ENCODE peak calls at places on chromosomes 13 and 19, in nine cellular contexts. One of them, this sample, is unnamed.

GRCh38 chr13:50644081-50644871 is 199.2 kb downstream of the DLEU7 start:
- DNase-seq in AG20443: no peak
- DNase-seq in uterus: no peak
- DNase-seq in fibroblast of lung: no peak
- DNase-seq in MV-4-11: no peak
- DNase-seq in GOT3: no peak
- DNase-seq in IMR-90: no peak
- DNase-seq in activated CD4-positive, CD25-positive, alpha-beta regulatory T cell treated with anti-CD3 and anti-CD28 coated beads, Interleukin-2, amount 50 U/mL, for 16 hours: no peak
- DNase-seq in PC-9: peak
- DNase-seq in this sample: no peak

GRCh38 chr13:73365240-73365639 is 306.4 kb downstream of the KLF5 start:
- DNase-seq in AG20443: no peak
- DNase-seq in uterus: no peak
- DNase-seq in fibroblast of lung: no peak
- DNase-seq in MV-4-11: no peak
- DNase-seq in GOT3: no peak
- DNase-seq in IMR-90: no peak
- DNase-seq in activated CD4-positive, CD25-positive, alpha-beta regulatory T cell treated with anti-CD3 and anti-CD28 coated beads, Interleukin-2, amount 50 U/mL, for 16 hours: no peak
- DNase-seq in PC-9: no peak
- DNase-seq in this sample: no peak

GRCh38 chr19:48458016-48458415 is 2.6 kb downstream of the KCNJ14 start:
- DNase-seq in AG20443: no peak
- DNase-seq in uterus: no peak
- DNase-seq in fibroblast of lung: no peak
- DNase-seq in MV-4-11: peak
- DNase-seq in GOT3: no peak
- DNase-seq in IMR-90: no peak
- DNase-seq in activated CD4-positive, CD25-positive, alpha-beta regulatory T cell treated with anti-CD3 and anti-CD28 coated beads, Interleukin-2, amount 50 U/mL, for 16 hours: no peak
- DNase-seq in PC-9: no peak
- DNase-seq in this sample: no peak

GRCh38 chr13:20658451-20658850 is 45.0 kb upstream of the IL17D start:
- DNase-seq in AG20443: no peak
- DNase-seq in uterus: no peak
- DNase-seq in fibroblast of lung: no peak
- DNase-seq in MV-4-11: no peak
- DNase-seq in GOT3: no peak
- DNase-seq in IMR-90: no peak
- DNase-seq in activated CD4-positive, CD25-positive, alpha-beta regulatory T cell treated with anti-CD3 and anti-CD28 coated beads, Interleukin-2, amount 50 U/mL, for 16 hours: no peak
- DNase-seq in PC-9: no peak
- DNase-seq in this sample: no peak

GRCh38 chr13:30865131-30866009 is 40.7 kb upstream of the MEDAG start:
- DNase-seq in AG20443: peak
- DNase-seq in uterus: peak
- DNase-seq in fibroblast of lung: peak
- DNase-seq in MV-4-11: peak
- DNase-seq in GOT3: peak
- DNase-seq in IMR-90: peak
- DNase-seq in activated CD4-positive, CD25-positive, alpha-beta regulatory T cell treated with anti-CD3 and anti-CD28 coated beads, Interleukin-2, amount 50 U/mL, for 16 hours: peak
- DNase-seq in PC-9: peak
- DNase-seq in this sample: peak

GRCh38 chr13:30829145-30829544 is 76.9 kb upstream of the MEDAG start:
- DNase-seq in AG20443: peak
- DNase-seq in uterus: no peak
- DNase-seq in fibroblast of lung: peak
- DNase-seq in MV-4-11: peak
- DNase-seq in GOT3: no peak
- DNase-seq in IMR-90: peak
- DNase-seq in activated CD4-positive, CD25-positive, alpha-beta regulatory T cell treated with anti-CD3 and anti-CD28 coated beads, Interleukin-2, amount 50 U/mL, for 16 hours: no peak
- DNase-seq in PC-9: peak
- DNase-seq in this sample: no peak

GRCh38 chr19:17505218-17505617 is 6.2 kb upstream of the PGLS start:
- DNase-seq in AG20443: no peak
- DNase-seq in uterus: no peak
- DNase-seq in fibroblast of lung: no peak
- DNase-seq in MV-4-11: no peak
- DNase-seq in GOT3: no peak
- DNase-seq in IMR-90: no peak
- DNase-seq in activated CD4-positive, CD25-positive, alpha-beta regulatory T cell treated with anti-CD3 and anti-CD28 coated beads, Interleukin-2, amount 50 U/mL, for 16 hours: no peak
- DNase-seq in PC-9: no peak
- DNase-seq in this sample: no peak

GRCh38 chr13:50529154-50529882 is 314.2 kb downstream of the DLEU7 start:
- DNase-seq in AG20443: peak
- DNase-seq in uterus: peak
- DNase-seq in fibroblast of lung: peak
- DNase-seq in MV-4-11: peak
- DNase-seq in GOT3: peak
- DNase-seq in IMR-90: peak
- DNase-seq in activated CD4-positive, CD25-positive, alpha-beta regulatory T cell treated with anti-CD3 and anti-CD28 coated beads, Interleukin-2, amount 50 U/mL, for 16 hours: no peak
- DNase-seq in PC-9: peak
- DNase-seq in this sample: peak

GRCh38 chr19:15248648-15249559 is 16.7 kb upstream of the EPHX3 start:
- DNase-seq in AG20443: peak
- DNase-seq in uterus: peak
- DNase-seq in fibroblast of lung: peak
- DNase-seq in MV-4-11: no peak
- DNase-seq in GOT3: peak
- DNase-seq in IMR-90: peak
- DNase-seq in activated CD4-positive, CD25-positive, alpha-beta regulatory T cell treated with anti-CD3 and anti-CD28 coated beads, Interleukin-2, amount 50 U/mL, for 16 hours: no peak
- DNase-seq in PC-9: peak
- DNase-seq in this sample: no peak

GRCh38 chr13:76643596-76643995 is 242.6 kb downstream of the KCTD12 start:
- DNase-seq in AG20443: no peak
- DNase-seq in uterus: no peak
- DNase-seq in fibroblast of lung: no peak
- DNase-seq in MV-4-11: no peak
- DNase-seq in GOT3: no peak
- DNase-seq in IMR-90: no peak
- DNase-seq in activated CD4-positive, CD25-positive, alpha-beta regulatory T cell treated with anti-CD3 and anti-CD28 coated beads, Interleukin-2, amount 50 U/mL, for 16 hours: no peak
- DNase-seq in PC-9: no peak
- DNase-seq in this sample: no peak

GRCh38 chr19:3695124-3695733 is 5.0 kb downstream of the PIP5K1C start:
- DNase-seq in AG20443: no peak
- DNase-seq in uterus: no peak
- DNase-seq in fibroblast of lung: no peak
- DNase-seq in MV-4-11: no peak
- DNase-seq in GOT3: no peak
- DNase-seq in IMR-90: no peak
- DNase-seq in activated CD4-positive, CD25-positive, alpha-beta regulatory T cell treated with anti-CD3 and anti-CD28 coated beads, Interleukin-2, amount 50 U/mL, for 16 hours: no peak
- DNase-seq in PC-9: no peak
- DNase-seq in this sample: no peak

GRCh38 chr19:38425810-38426466 is at the start of gene RASGRP4:
- DNase-seq in AG20443: no peak
- DNase-seq in uterus: no peak
- DNase-seq in fibroblast of lung: no peak
- DNase-seq in MV-4-11: peak
- DNase-seq in GOT3: no peak
- DNase-seq in IMR-90: no peak
- DNase-seq in activated CD4-positive, CD25-positive, alpha-beta regulatory T cell treated with anti-CD3 and anti-CD28 coated beads, Interleukin-2, amount 50 U/mL, for 16 hours: peak
- DNase-seq in PC-9: no peak
- DNase-seq in this sample: no peak

GRCh38 chr13:78700121-78700910 is 41.4 kb upstream of the OBI1 start:
- DNase-seq in AG20443: no peak
- DNase-seq in uterus: no peak
- DNase-seq in fibroblast of lung: peak
- DNase-seq in MV-4-11: no peak
- DNase-seq in GOT3: no peak
- DNase-seq in IMR-90: peak
- DNase-seq in activated CD4-positive, CD25-positive, alpha-beta regulatory T cell treated with anti-CD3 and anti-CD28 coated beads, Interleukin-2, amount 50 U/mL, for 16 hours: no peak
- DNase-seq in PC-9: no peak
- DNase-seq in this sample: no peak

GRCh38 chr19:12868540-12869112 is 12.6 kb downstream of the DNASE2 start:
- DNase-seq in AG20443: peak
- DNase-seq in uterus: no peak
- DNase-seq in fibroblast of lung: peak
- DNase-seq in MV-4-11: no peak
- DNase-seq in GOT3: no peak
- DNase-seq in IMR-90: no peak
- DNase-seq in activated CD4-positive, CD25-positive, alpha-beta regulatory T cell treated with anti-CD3 and anti-CD28 coated beads, Interleukin-2, amount 50 U/mL, for 16 hours: no peak
- DNase-seq in PC-9: peak
- DNase-seq in this sample: no peak

GRCh38 chr19:6687117-6687516 is 17.2 kb upstream of the TNFSF14 start:
- DNase-seq in AG20443: no peak
- DNase-seq in uterus: no peak
- DNase-seq in fibroblast of lung: no peak
- DNase-seq in MV-4-11: no peak
- DNase-seq in GOT3: no peak
- DNase-seq in IMR-90: no peak
- DNase-seq in activated CD4-positive, CD25-positive, alpha-beta regulatory T cell treated with anti-CD3 and anti-CD28 coated beads, Interleukin-2, amount 50 U/mL, for 16 hours: no peak
- DNase-seq in PC-9: no peak
- DNase-seq in this sample: no peak

GRCh38 chr13:95253033-95253432 is 48.2 kb downstream of the ABCC4 start:
- DNase-seq in AG20443: no peak
- DNase-seq in uterus: no peak
- DNase-seq in fibroblast of lung: no peak
- DNase-seq in MV-4-11: no peak
- DNase-seq in GOT3: no peak
- DNase-seq in IMR-90: no peak
- DNase-seq in activated CD4-positive, CD25-positive, alpha-beta regulatory T cell treated with anti-CD3 and anti-CD28 coated beads, Interleukin-2, amount 50 U/mL, for 16 hours: no peak
- DNase-seq in PC-9: no peak
- DNase-seq in this sample: no peak

GRCh38 chr19:28489126-28489660 is 723.8 kb downstream of the UQCRFS1 start:
- DNase-seq in AG20443: no peak
- DNase-seq in uterus: no peak
- DNase-seq in fibroblast of lung: no peak
- DNase-seq in MV-4-11: no peak
- DNase-seq in GOT3: no peak
- DNase-seq in IMR-90: no peak
- DNase-seq in activated CD4-positive, CD25-positive, alpha-beta regulatory T cell treated with anti-CD3 and anti-CD28 coated beads, Interleukin-2, amount 50 U/mL, for 16 hours: no peak
- DNase-seq in PC-9: no peak
- DNase-seq in this sample: no peak

GRCh38 chr19:35975608-35976214 is 19.3 kb upstream of the SDHAF1 start:
- DNase-seq in AG20443: peak
- DNase-seq in uterus: no peak
- DNase-seq in fibroblast of lung: peak
- DNase-seq in MV-4-11: peak
- DNase-seq in GOT3: no peak
- DNase-seq in IMR-90: peak
- DNase-seq in activated CD4-positive, CD25-positive, alpha-beta regulatory T cell treated with anti-CD3 and anti-CD28 coated beads, Interleukin-2, amount 50 U/mL, for 16 hours: no peak
- DNase-seq in PC-9: no peak
- DNase-seq in this sample: no peak

GRCh38 chr13:114074671-114075315 is 57.6 kb downstream of the RASA3 start:
- DNase-seq in AG20443: no peak
- DNase-seq in uterus: peak
- DNase-seq in fibroblast of lung: no peak
- DNase-seq in MV-4-11: no peak
- DNase-seq in GOT3: no peak
- DNase-seq in IMR-90: no peak
- DNase-seq in activated CD4-positive, CD25-positive, alpha-beta regulatory T cell treated with anti-CD3 and anti-CD28 coated beads, Interleukin-2, amount 50 U/mL, for 16 hours: no peak
- DNase-seq in PC-9: no peak
- DNase-seq in this sample: peak

GRCh38 chr19:38079926-38080380 is 144.1 kb downstream of the DPF1 start:
- DNase-seq in AG20443: peak
- DNase-seq in uterus: no peak
- DNase-seq in fibroblast of lung: peak
- DNase-seq in MV-4-11: peak
- DNase-seq in GOT3: no peak
- DNase-seq in IMR-90: peak
- DNase-seq in activated CD4-positive, CD25-positive, alpha-beta regulatory T cell treated with anti-CD3 and anti-CD28 coated beads, Interleukin-2, amount 50 U/mL, for 16 hours: no peak
- DNase-seq in PC-9: peak
- DNase-seq in this sample: no peak

GRCh38 chr13:98664924-98665637 is 87.4 kb downstream of the SLC15A1 start:
- DNase-seq in AG20443: no peak
- DNase-seq in uterus: no peak
- DNase-seq in fibroblast of lung: peak
- DNase-seq in MV-4-11: no peak
- DNase-seq in GOT3: no peak
- DNase-seq in IMR-90: no peak
- DNase-seq in activated CD4-positive, CD25-positive, alpha-beta regulatory T cell treated with anti-CD3 and anti-CD28 coated beads, Interleukin-2, amount 50 U/mL, for 16 hours: no peak
- DNase-seq in PC-9: no peak
- DNase-seq in this sample: no peak

GRCh38 chr13:48315981-48316380 is 12.4 kb downstream of the RB1 start:
- DNase-seq in AG20443: no peak
- DNase-seq in uterus: no peak
- DNase-seq in fibroblast of lung: no peak
- DNase-seq in MV-4-11: no peak
- DNase-seq in GOT3: no peak
- DNase-seq in IMR-90: no peak
- DNase-seq in activated CD4-positive, CD25-positive, alpha-beta regulatory T cell treated with anti-CD3 and anti-CD28 coated beads, Interleukin-2, amount 50 U/mL, for 16 hours: no peak
- DNase-seq in PC-9: no peak
- DNase-seq in this sample: no peak

GRCh38 chr13:104592127-104592526 is 1525.9 kb upstream of the SLC10A2 start:
- DNase-seq in AG20443: no peak
- DNase-seq in uterus: no peak
- DNase-seq in fibroblast of lung: peak
- DNase-seq in MV-4-11: no peak
- DNase-seq in GOT3: no peak
- DNase-seq in IMR-90: peak
- DNase-seq in activated CD4-positive, CD25-positive, alpha-beta regulatory T cell treated with anti-CD3 and anti-CD28 coated beads, Interleukin-2, amount 50 U/mL, for 16 hours: no peak
- DNase-seq in PC-9: no peak
- DNase-seq in this sample: no peak

GRCh38 chr19:1251233-1251502 is 2.8 kb downstream of the MIDN start:
- DNase-seq in AG20443: no peak
- DNase-seq in uterus: peak
- DNase-seq in fibroblast of lung: peak
- DNase-seq in MV-4-11: no peak
- DNase-seq in GOT3: no peak
- DNase-seq in IMR-90: peak
- DNase-seq in activated CD4-positive, CD25-positive, alpha-beta regulatory T cell treated with anti-CD3 and anti-CD28 coated beads, Interleukin-2, amount 50 U/mL, for 16 hours: no peak
- DNase-seq in PC-9: no peak
- DNase-seq in this sample: peak